ENCODE peak calls at places on chromosome 16, in six cellular contexts. H is left lung, T is progenitor cell of endocrine pancreas, P is AG10803, N is skeletal muscle cell, B is C1 segment of cervical spinal cord. U is an unnamed sample.

GRCh38 chr16:12113581-12114375 is 137.2 kb downstream of the SNX29 start:
- DNase-seq in H (no peak), B (no peak), P (peak), N (no peak), T (no peak), U (no peak)

GRCh38 chr16:24423332-24423731 is 116.0 kb upstream of the RBBP6 start:
- DNase-seq in N (no peak), B (no peak), H (no peak), P (no peak), T (no peak), U (no peak)

GRCh38 chr16:457732-458400 is 32.4 kb downstream of the RAB11FIP3 start:
- DNase-seq in N (no peak), P (peak), B (peak), H (no peak), T (no peak), U (no peak)

GRCh38 chr16:14409563-14409962 is 220.5 kb downstream of the PARN start:
- DNase-seq in P (peak), T (no peak), B (no peak), H (no peak), N (peak), U (no peak)

GRCh38 chr16:31569360-31569717 is 41.6 kb downstream of the AHSP start:
- DNase-seq in B (no peak), T (no peak), P (no peak), N (no peak), H (no peak), U (no peak)

GRCh38 chr16:86383488-86384262 is 126.7 kb upstream of the FOXF1 start:
- DNase-seq in P (peak), H (no peak), T (no peak), B (no peak), N (no peak), U (no peak)

GRCh38 chr16:11597268-11597690 is 10.6 kb upstream of the LITAF start:
- DNase-seq in H (no peak), T (no peak), P (peak), N (no peak), B (no peak), U (no peak)

GRCh38 chr16:65336169-65336568 is 214.3 kb upstream of the CDH11 start:
- DNase-seq in T (no peak), P (peak), B (no peak), N (peak), H (no peak), U (no peak)

GRCh38 chr16:74031551-74031950 is 265.1 kb upstream of the PSMD7 start:
- DNase-seq in N (no peak), T (no peak), B (no peak), H (no peak), P (no peak), U (no peak)

GRCh38 chr16:55899857-55900256 is 24.7 kb upstream of the CES5A start:
- DNase-seq in T (no peak), P (no peak), B (no peak), N (no peak), H (no peak), U (no peak)

GRCh38 chr16:55047903-55048497 is 117.3 kb downstream of the IRX5 start:
- DNase-seq in H (no peak), P (no peak), N (no peak), T (no peak), B (no peak), U (no peak)

GRCh38 chr16:12440233-12440530 is 363.5 kb downstream of the CPPED1 start:
- DNase-seq in T (no peak), P (peak), B (no peak), N (no peak), H (no peak), U (no peak)

GRCh38 chr16:19884611-19885455 is at the start of gene GPRC5B:
- DNase-seq in T (peak), P (no peak), N (no peak), H (peak), B (peak), U (peak)

GRCh38 chr16:3087243-3087791 is 11.8 kb downstream of the ZSCAN10 start:
- DNase-seq in H (no peak), P (no peak), N (no peak), T (no peak), B (no peak), U (no peak)

GRCh38 chr16:67361038-67361437 is 32.3 kb downstream of the TPPP3 start:
- DNase-seq in P (no peak), B (no peak), N (no peak), H (no peak), T (no peak), U (no peak)

GRCh38 chr16:12017583-12017982 is 41.0 kb downstream of the SNX29 start:
- DNase-seq in N (no peak), P (peak), H (no peak), T (no peak), B (no peak), U (no peak)

GRCh38 chr16:84827897-84828296 is 8.1 kb downstream of the CRISPLD2 start:
- DNase-seq in H (no peak), B (no peak), T (no peak), N (no peak), P (no peak), U (no peak)

GRCh38 chr16:2846511-2847310 is 11.3 kb downstream of the PRSS22 start:
- DNase-seq in N (peak), B (no peak), P (peak), H (no peak), T (no peak), U (no peak)

GRCh38 chr16:85759631-85760419 is 8.9 kb upstream of the C16orf74 start:
- DNase-seq in P (no peak), N (no peak), H (peak), T (no peak), B (no peak), U (peak)

GRCh38 chr16:14640538-14640937 is 7.8 kb downstream of the BFAR start:
- DNase-seq in T (no peak), N (no peak), B (no peak), P (no peak), H (no peak), U (no peak)